ENCODE peak calls at places on chromosomes 2 and 18, in five cellular contexts. One of them, this sample, is unnamed.

GRCh38 chr18:59966913-59967312 is 67.1 kb downstream of the PMAIP1 start:
- DNase-seq in adipocyte: no peak
- DNase-seq in GM23248: no peak
- DNase-seq in neuronal stem cell: no peak
- DNase-seq in SK-N-SH: no peak
- DNase-seq in this sample: no peak

GRCh38 chr18:12862467-12862866 is 21.6 kb downstream of the PTPN2 start:
- DNase-seq in adipocyte: no peak
- DNase-seq in GM23248: no peak
- DNase-seq in neuronal stem cell: no peak
- DNase-seq in SK-N-SH: no peak
- DNase-seq in this sample: peak

GRCh38 chr2:196291873-196292800 is 120.8 kb upstream of the STK17B start:
- DNase-seq in adipocyte: peak
- DNase-seq in GM23248: no peak
- DNase-seq in neuronal stem cell: no peak
- DNase-seq in SK-N-SH: no peak
- DNase-seq in this sample: no peak

GRCh38 chr2:232026941-232027340 is 65.4 kb downstream of the DIS3L2 start:
- DNase-seq in adipocyte: no peak
- DNase-seq in GM23248: no peak
- DNase-seq in neuronal stem cell: no peak
- DNase-seq in SK-N-SH: no peak
- DNase-seq in this sample: no peak

GRCh38 chr18:34283506-34283905 is 58.8 kb upstream of the NOL4 start:
- DNase-seq in adipocyte: no peak
- DNase-seq in GM23248: no peak
- DNase-seq in neuronal stem cell: no peak
- DNase-seq in SK-N-SH: no peak
- DNase-seq in this sample: peak

GRCh38 chr2:33530614-33531344 is 54.3 kb downstream of the RASGRP3 start:
- DNase-seq in adipocyte: no peak
- DNase-seq in GM23248: no peak
- DNase-seq in neuronal stem cell: no peak
- DNase-seq in SK-N-SH: no peak
- DNase-seq in this sample: no peak

GRCh38 chr2:102107741-102108070 is 34.8 kb upstream of the IL1R1 start:
- DNase-seq in adipocyte: no peak
- DNase-seq in GM23248: peak
- DNase-seq in neuronal stem cell: no peak
- DNase-seq in SK-N-SH: no peak
- DNase-seq in this sample: no peak

GRCh38 chr2:140013556-140014270 is 1233.5 kb upstream of the NXPH2 start:
- DNase-seq in adipocyte: no peak
- DNase-seq in GM23248: no peak
- DNase-seq in neuronal stem cell: no peak
- DNase-seq in SK-N-SH: no peak
- DNase-seq in this sample: no peak

GRCh38 chr2:131645177-131645765 is 117.6 kb downstream of the CCDC74A start:
- DNase-seq in adipocyte: no peak
- DNase-seq in GM23248: no peak
- DNase-seq in neuronal stem cell: no peak
- DNase-seq in SK-N-SH: no peak
- DNase-seq in this sample: no peak
- H3K9ac ChIP-seq in adipocyte: no peak
- H3K9ac ChIP-seq in GM23248: no peak
- H3K9ac ChIP-seq in neuronal stem cell: peak
- H3K9ac ChIP-seq in SK-N-SH: no peak
- H3K9ac ChIP-seq in this sample: no peak

DNA sequence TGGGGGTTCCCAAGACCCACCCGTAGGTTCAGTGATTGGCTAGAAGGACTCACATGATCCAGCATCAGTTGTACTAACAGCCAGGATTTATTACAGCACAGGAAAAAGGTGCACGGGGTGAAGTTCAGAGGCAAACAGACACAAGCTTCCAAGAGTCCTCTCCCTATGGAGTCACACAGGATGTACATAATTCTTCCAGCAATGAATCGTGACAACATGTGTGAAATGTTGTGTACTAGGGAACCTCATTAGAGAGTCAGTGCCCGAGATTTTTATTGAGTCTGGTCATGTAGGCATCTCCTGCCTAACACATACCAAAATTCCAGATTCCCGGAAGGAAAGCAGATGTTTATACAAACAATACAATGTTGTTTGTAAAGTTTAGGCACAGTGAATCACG is 52.8 kb downstream of the GALNT1 start:
- DNase-seq in adipocyte: no peak
- DNase-seq in GM23248: no peak
- DNase-seq in neuronal stem cell: no peak
- DNase-seq in SK-N-SH: peak
- DNase-seq in this sample: no peak
- H3K9ac ChIP-seq in adipocyte: no peak
- H3K9ac ChIP-seq in GM23248: no peak
- H3K9ac ChIP-seq in neuronal stem cell: no peak
- H3K9ac ChIP-seq in SK-N-SH: no peak
- H3K9ac ChIP-seq in this sample: no peak

GRCh38 chr2:108627911-108628567 is 91.2 kb upstream of the RANBP2 start:
- DNase-seq in adipocyte: no peak
- DNase-seq in GM23248: no peak
- DNase-seq in neuronal stem cell: no peak
- DNase-seq in SK-N-SH: no peak
- DNase-seq in this sample: no peak
- H3K9ac ChIP-seq in adipocyte: no peak
- H3K9ac ChIP-seq in GM23248: no peak
- H3K9ac ChIP-seq in neuronal stem cell: no peak
- H3K9ac ChIP-seq in SK-N-SH: no peak
- H3K9ac ChIP-seq in this sample: no peak

GRCh38 chr18:77131652-77132368 is 773 bp downstream of the MBP start:
- DNase-seq in adipocyte: peak
- DNase-seq in GM23248: peak
- DNase-seq in neuronal stem cell: no peak
- DNase-seq in SK-N-SH: peak
- DNase-seq in this sample: peak
- H3K9ac ChIP-seq in adipocyte: peak
- H3K9ac ChIP-seq in GM23248: peak
- H3K9ac ChIP-seq in neuronal stem cell: peak
- H3K9ac ChIP-seq in SK-N-SH: peak
- H3K9ac ChIP-seq in this sample: peak

GRCh38 chr2:28619213-28620196 is 123.6 kb downstream of the PLB1 start:
- DNase-seq in adipocyte: no peak
- DNase-seq in GM23248: no peak
- DNase-seq in neuronal stem cell: no peak
- DNase-seq in SK-N-SH: no peak
- DNase-seq in this sample: no peak
- H3K9ac ChIP-seq in adipocyte: no peak
- H3K9ac ChIP-seq in GM23248: no peak
- H3K9ac ChIP-seq in neuronal stem cell: no peak
- H3K9ac ChIP-seq in SK-N-SH: no peak
- H3K9ac ChIP-seq in this sample: no peak

DNA sequence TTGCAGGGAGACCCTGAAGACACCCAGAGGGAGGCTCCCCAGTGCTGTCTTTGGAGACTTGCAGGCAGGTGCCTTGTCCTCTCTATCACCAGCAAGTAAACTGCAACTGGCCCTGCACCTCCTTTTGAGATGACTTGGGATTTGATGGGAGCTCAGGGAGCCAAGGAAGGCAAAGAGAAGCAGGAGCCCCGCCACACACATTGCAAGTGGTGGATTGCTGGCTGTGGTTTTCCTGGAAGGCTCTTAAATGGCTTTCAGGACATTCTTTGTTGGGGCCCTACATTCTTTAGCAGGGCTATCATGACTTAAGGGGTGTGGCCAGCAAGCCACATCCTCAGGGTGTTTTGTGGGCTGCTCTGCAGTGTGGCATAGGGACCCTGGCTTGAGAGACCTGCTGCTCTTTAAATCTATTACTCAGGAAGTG is 39.9 kb upstream of the CDC42EP3 start:
- DNase-seq in adipocyte: peak
- DNase-seq in GM23248: peak
- DNase-seq in neuronal stem cell: no peak
- DNase-seq in SK-N-SH: no peak
- DNase-seq in this sample: peak
- H3K9ac ChIP-seq in adipocyte: peak
- H3K9ac ChIP-seq in GM23248: peak
- H3K9ac ChIP-seq in neuronal stem cell: no peak
- H3K9ac ChIP-seq in SK-N-SH: peak
- H3K9ac ChIP-seq in this sample: no peak